ENCODE peak calls at places on chromosomes 6 and 20, in five cellular contexts. S is fibroblast of the aortic adventitia, U is choroid plexus epithelial cell, B is hepatocyte, Z is heart right ventricle. L is an unnamed sample.

GRCh38 chr20:5013682-5014447 is 12.6 kb upstream of the SLC23A2 start:
- DNase-seq in S (no peak), U (no peak), B (no peak), Z (no peak), L (no peak)

GRCh38 chr20:34971873-34972235 is 16.2 kb downstream of the MYH7B start:
- DNase-seq in S (no peak), U (no peak), B (no peak), Z (no peak), L (no peak)

GRCh38 chr6:89290401-89291155 is 24.5 kb downstream of the GABRR2 start:
- DNase-seq in S (no peak), U (no peak), B (no peak), Z (no peak), L (no peak)

GRCh38 chr20:51880188-51880587 is 77.9 kb upstream of the SALL4 start:
- DNase-seq in S (no peak), U (no peak), B (no peak), Z (no peak), L (no peak)

GRCh38 chr6:167031082-167031709 is 32.0 kb downstream of the CEP43 start:
- DNase-seq in S (peak; percentile 11), U (peak; percentile 19), B (no peak), Z (no peak), L (no peak)

GRCh38 chr6:137370871-137371633 is 123.1 kb downstream of the OLIG3 start:
- DNase-seq in S (no peak), U (no peak), B (no peak), Z (no peak), L (no peak)

GRCh38 chr6:144094731-144095133 is 641 bp downstream of the SF3B5 start:
- DNase-seq in S (no peak), U (no peak), B (no peak), Z (no peak), L (no peak)

GRCh38 chr6:99521557-99522286 is 6.5 kb upstream of the USP45 start:
- DNase-seq in S (peak; percentile 76), U (peak; percentile 86), B (peak; percentile 67), Z (no peak), L (no peak)

GRCh38 chr6:81791756-81792155 is 39.3 kb upstream of the TENT5A start:
- DNase-seq in S (no peak), U (no peak), B (no peak), Z (no peak), L (no peak)

GRCh38 chr6:108546079-108547049 is 14.4 kb upstream of the FOXO3 start:
- DNase-seq in S (no peak), U (no peak), B (no peak), Z (no peak), L (no peak)

GRCh38 chr6:6686748-6687601 is 98.5 kb downstream of the LY86 start:
- DNase-seq in S (peak; percentile 29), U (peak; percentile 79), B (peak; percentile 95), Z (peak; percentile 95), L (no peak)

GRCh38 chr6:131281471-131282270 is 146.4 kb downstream of the AKAP7 start:
- DNase-seq in S (no peak), U (peak; percentile 77), B (no peak), Z (peak; percentile 20), L (no peak)

GRCh38 chr6:10460096-10460495 is 45.2 kb upstream of the TFAP2A start:
- DNase-seq in S (no peak), U (no peak), B (no peak), Z (no peak), L (no peak)

GRCh38 chr6:158142789-158143188 is 25.3 kb downstream of the SERAC1 start:
- DNase-seq in S (peak; percentile 85), U (peak; percentile 62), B (peak; percentile 22), Z (no peak), L (peak; percentile 46)

GRCh38 chr20:9075264-9076095 is 6.6 kb downstream of the PLCB4 start:
- DNase-seq in S (no peak), U (peak; percentile 51), B (no peak), Z (no peak), L (no peak)

GRCh38 chr6:14372738-14373484 is 255.3 kb downstream of the CD83 start:
- DNase-seq in S (no peak), U (no peak), B (no peak), Z (no peak), L (no peak)

GRCh38 chr6:33935439-33936080 is 131.8 kb upstream of the MLN start:
- DNase-seq in S (no peak), U (no peak), B (no peak), Z (no peak), L (no peak)

GRCh38 chr6:46583081-46583480 is 69.5 kb downstream of the CYP39A1 start:
- DNase-seq in S (peak; percentile 3), U (peak; percentile 4), B (no peak), Z (no peak), L (no peak)

GRCh38 chr20:61798632-61799031 is 267.0 kb downstream of the TAF4 start:
- DNase-seq in S (no peak), U (no peak), B (no peak), Z (no peak), L (no peak)

GRCh38 chr20:59564171-59564570 is 40.2 kb upstream of the PHACTR3 start:
- DNase-seq in S (no peak), U (no peak), B (no peak), Z (no peak), L (no peak)

DNA sequence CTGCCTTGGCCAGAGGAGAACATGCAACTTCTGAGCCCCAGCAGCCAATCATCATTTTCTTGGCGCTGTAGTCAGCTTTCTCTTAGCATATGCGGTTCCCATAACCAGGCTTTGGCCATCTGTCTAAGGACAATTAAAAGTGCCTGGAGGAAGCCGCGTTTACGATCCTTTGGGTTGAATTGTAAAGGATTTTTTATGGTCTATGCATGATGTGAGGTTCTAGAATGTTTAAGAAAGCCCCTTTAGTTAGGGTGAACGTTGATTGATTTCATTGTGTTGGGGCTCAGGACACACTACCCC is 791 bp upstream of the CDK19 start:
- DNase-seq in S (no peak), U (no peak), B (no peak), Z (no peak), L (no peak)
- H3K4me3 ChIP-seq in S (peak overlapping the region; percentile 92), U (peak overlapping the region; percentile 89), B (no peak overlapping the region), Z (peak overlapping the region; percentile 77), L (peak overlapping the region; percentile 94)

GRCh38 chr6:80287607-80288006 is 181.1 kb downstream of the BCKDHB start:
- DNase-seq in S (no peak), U (no peak), B (no peak), Z (no peak), L (no peak)

GRCh38 chr6:80282913-80283554 is 176.6 kb downstream of the BCKDHB start:
- DNase-seq in S (no peak), U (peak; percentile 64), B (no peak), Z (no peak), L (no peak)

GRCh38 chr6:80289727-80290126 is 183.3 kb downstream of the BCKDHB start:
- DNase-seq in S (no peak), U (no peak), B (no peak), Z (no peak), L (no peak)

GRCh38 chr6:80287112-80287511 is 180.6 kb downstream of the BCKDHB start:
- DNase-seq in S (no peak), U (no peak), B (no peak), Z (no peak), L (no peak)
- TF ChIP-seq CTCF in S (no peak), U (no peak), B (no peak), Z (no peak), L (no peak)

DNA sequence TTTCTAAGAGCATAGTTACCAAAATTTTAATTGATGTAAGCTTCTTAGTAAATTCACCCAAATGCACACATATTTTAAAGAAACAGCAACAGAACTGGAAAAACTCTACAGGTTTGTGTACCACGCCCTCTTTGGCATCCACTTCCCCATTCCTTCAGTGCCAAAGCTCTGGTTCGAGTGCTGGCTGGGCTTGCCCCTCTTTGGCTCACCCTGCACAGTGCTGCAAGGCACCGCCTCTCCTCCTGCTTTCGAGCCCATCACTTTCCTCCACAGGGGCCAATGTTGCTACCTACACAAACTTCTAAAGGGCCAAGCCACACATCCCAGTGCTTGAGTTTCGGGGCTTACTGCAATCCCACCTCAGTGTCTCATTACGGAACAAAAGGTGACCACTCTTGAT is 9.6 kb downstream of the LRP11 start:
- DNase-seq in S (peak; percentile 65), U (no peak), B (no peak), Z (no peak), L (no peak)
- H3K4me3 ChIP-seq in S (peak overlapping the region; percentile 7), U (no peak overlapping the region), B (no peak overlapping the region), Z (no peak overlapping the region), L (no peak overlapping the region)

GRCh38 chr6:109595998-109596397 is 95.0 kb downstream of the AK9 start:
- DNase-seq in S (peak; percentile 53), U (peak; percentile 81), B (peak; percentile 31), Z (no peak), L (peak; percentile 19)
- TF ChIP-seq CTCF in S (peak; percentile 64), U (peak; percentile 80), B (peak; percentile 50), Z (no peak), L (peak; percentile 64)

GRCh38 chr6:122323361-122323760 is 76.1 kb upstream of the HSF2 start:
- DNase-seq in S (no peak), U (peak; percentile 22), B (no peak), Z (no peak), L (no peak)
- H3K4me3 ChIP-seq in S (peak overlapping the region; percentile 55), U (peak overlapping the region; percentile 55), B (no peak overlapping the region), Z (no peak overlapping the region), L (peak overlapping the region; percentile 36)

GRCh38 chr6:40896696-40897095 is 142.3 kb downstream of the UNC5CL start:
- DNase-seq in S (peak; percentile 51), U (no peak), B (no peak), Z (no peak), L (no peak)

GRCh38 chr6:40897390-40898003 is 141.5 kb downstream of the UNC5CL start:
- DNase-seq in S (no peak), U (no peak), B (no peak), Z (no peak), L (no peak)

GRCh38 chr6:40898073-40898472 is 140.9 kb downstream of the UNC5CL start:
- DNase-seq in S (no peak), U (no peak), B (no peak), Z (no peak), L (no peak)

GRCh38 chr6:40893021-40893420 is 146.0 kb downstream of the UNC5CL start:
- DNase-seq in S (no peak), U (no peak), B (no peak), Z (no peak), L (no peak)

GRCh38 chr6:40894962-40895799 is 143.8 kb downstream of the UNC5CL start:
- DNase-seq in S (peak; percentile 44), U (peak; percentile 47), B (peak; percentile 82), Z (peak; percentile 67), L (no peak)
- TF ChIP-seq CTCF in S (peak; percentile 66), U (peak; percentile 73), B (peak; percentile 62), Z (peak; percentile 52), L (peak; percentile 90)